ENCODE peak calls at places on chromosomes 16 and 17, in four cellular contexts. K is A673; A is heart left ventricle; G is naive thymus-derived CD4-positive, alpha-beta T cell. Y is an unnamed sample. For H3K27me3, the result is how much of the 10 kb centered on the place peaks cover.

GRCh38 chr17:51258756-51259573 is 884 bp downstream of the MBTD1 start:
- DNase-seq in K (peak), A (no peak), G (no peak), Y (no peak)

GRCh38 chr17:6701719-6702118 is 11.4 kb downstream of the SLC13A5 start:
- DNase-seq in K (peak), A (no peak), G (peak), Y (no peak)

GRCh38 chr16:29117631-29118030 is 132.8 kb downstream of the LAT start:
- DNase-seq in K (no peak), A (no peak), G (no peak), Y (no peak)

GRCh38 chr17:41544935-41545334 is 16.8 kb upstream of the KRT19 start:
- DNase-seq in K (no peak), A (no peak), G (no peak), Y (no peak)

GRCh38 chr16:79013930-79014329 is 586.6 kb downstream of the MAF start:
- DNase-seq in K (no peak), A (no peak), G (no peak), Y (no peak)

GRCh38 chr16:9521749-9522370 is 430.4 kb downstream of the HAPSTR1 start:
- DNase-seq in K (peak), A (no peak), G (no peak), Y (no peak)

GRCh38 chr16:50982808-50983207 is 168.3 kb downstream of the SALL1 start:
- DNase-seq in K (no peak), A (no peak), G (no peak), Y (no peak)

GRCh38 chr16:22008215-22009142 is 568 bp downstream of the MOSMO start:
- DNase-seq in K (no peak), A (peak), G (peak), Y (no peak)

GRCh38 chr17:10775058-10775457 is 28.8 kb downstream of the TMEM238L start:
- DNase-seq in K (no peak), A (no peak), G (no peak), Y (no peak)

GRCh38 chr16:69316595-69317034 is 5.5 kb downstream of the VPS4A start:
- DNase-seq in K (no peak), A (no peak), G (no peak), Y (no peak)

GRCh38 chr17:50191070-50192045 is 10.1 kb downstream of the COL1A1 start:
- DNase-seq in K (no peak), A (no peak), G (no peak), Y (no peak)

GRCh38 chr17:50189396-50190277 is 11.8 kb downstream of the COL1A1 start:
- DNase-seq in K (no peak), A (no peak), G (no peak), Y (no peak)

GRCh38 chr17:50192116-50192872 is 9.1 kb downstream of the COL1A1 start:
- DNase-seq in K (no peak), A (no peak), G (no peak), Y (no peak)

GRCh38 chr17:50188521-50189395 is 12.7 kb downstream of the COL1A1 start:
- DNase-seq in K (no peak), A (no peak), G (no peak), Y (no peak)

GRCh38 chr17:50190278-50191069 is 11.0 kb downstream of the COL1A1 start:
- DNase-seq in K (no peak), A (no peak), G (no peak), Y (no peak)
- H3K27me3 ChIP-seq in K (under half), A (under half), G (under half), Y (under half)

GRCh38 chr16:16172991-16173390 is 50.3 kb downstream of the ABCC6 start:
- DNase-seq in K (no peak), A (no peak), G (no peak), Y (no peak)
- H3K27me3 ChIP-seq in K (under half), A (under half), G (under half), Y (under half)

DNA sequence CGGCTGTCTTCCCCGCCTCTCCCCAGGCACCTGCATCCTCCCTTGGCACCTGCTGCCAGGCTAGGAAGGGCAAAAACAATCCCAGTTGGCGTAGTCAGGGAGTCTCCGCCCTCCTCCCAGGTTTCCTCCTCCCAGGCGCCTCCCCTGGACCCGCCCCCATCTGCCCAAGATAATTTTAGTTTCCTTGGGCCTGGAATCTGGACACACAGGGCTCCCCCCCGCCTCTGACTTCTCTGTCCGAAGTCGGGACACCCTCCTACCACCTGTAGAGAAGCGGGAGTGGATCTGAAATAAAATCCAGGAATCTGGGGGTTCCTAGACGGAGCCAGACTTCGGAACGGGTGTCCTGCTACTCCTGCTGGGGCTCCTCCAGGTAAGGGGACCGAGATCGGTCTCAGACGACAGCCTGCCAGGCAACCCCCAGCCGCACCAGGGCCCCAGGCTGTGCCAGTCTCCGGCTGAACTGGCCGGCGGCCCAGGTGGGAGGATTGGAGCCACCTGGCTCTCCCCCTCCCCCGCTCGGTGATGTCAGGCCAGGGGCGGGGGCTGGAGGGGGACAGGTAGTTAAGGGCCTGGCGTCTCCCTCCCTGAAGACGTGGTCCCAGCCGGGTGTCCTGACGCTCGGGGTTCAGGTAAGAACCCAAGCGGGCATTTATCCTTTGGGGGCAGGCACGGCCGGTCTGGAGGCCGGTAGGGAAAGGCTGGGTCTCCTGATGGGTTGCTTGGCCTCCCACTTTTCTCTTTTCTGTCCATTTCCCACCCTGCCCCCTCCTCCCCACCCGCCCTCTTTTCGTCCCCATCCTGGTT is at the start of gene GRB7:
- DNase-seq in K (no peak), A (no peak), G (no peak), Y (no peak)
- H3K27me3 ChIP-seq in K (under half), A (half or more), G (under half), Y (half or more)

GRCh38 chr17:79108870-79109269 is 34.2 kb downstream of the ENGASE start:
- DNase-seq in K (no peak), A (no peak), G (no peak), Y (no peak)
- H3K27me3 ChIP-seq in K (under half), A (under half), G (under half), Y (half or more)

DNA sequence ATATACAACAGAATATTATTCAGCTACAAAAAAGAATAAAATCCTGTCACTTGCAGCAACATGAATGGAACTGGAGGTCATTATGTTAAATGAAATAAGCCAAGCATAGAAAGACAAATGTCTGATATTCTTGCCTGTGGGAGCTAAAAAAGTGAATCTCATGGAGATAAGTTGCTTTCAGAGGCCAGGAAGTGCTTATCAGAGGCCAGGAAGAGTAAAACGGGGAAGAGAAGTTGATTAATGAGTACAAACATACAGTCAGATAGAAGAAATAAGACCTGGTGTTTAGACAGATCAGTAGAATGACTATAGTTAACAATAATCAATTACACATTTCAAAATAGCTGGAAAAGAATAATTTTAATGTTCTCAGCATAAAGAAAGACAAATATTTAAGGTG is 54.4 kb upstream of the CPHXL start:
- DNase-seq in K (no peak), A (no peak), G (no peak), Y (no peak)
- H3K27me3 ChIP-seq in K (half or more), A (under half), G (under half), Y (half or more)

GRCh38 chr16:89335803-89336485 is 118.4 kb downstream of the ZNF778 start:
- DNase-seq in K (no peak), A (no peak), G (no peak), Y (no peak)
- H3K27me3 ChIP-seq in K (under half), A (under half), G (under half), Y (under half)

GRCh38 chr16:4944333-4945281 is 7.7 kb upstream of the PPL start:
- DNase-seq in K (peak), A (peak), G (no peak), Y (peak)

GRCh38 chr16:4940719-4941118 is 3.8 kb upstream of the PPL start:
- DNase-seq in K (no peak), A (no peak), G (no peak), Y (no peak)

GRCh38 chr16:4938683-4939030 is 1.7 kb upstream of the PPL start:
- DNase-seq in K (no peak), A (no peak), G (no peak), Y (no peak)

GRCh38 chr16:4945560-4946502 is 8.9 kb upstream of the PPL start:
- DNase-seq in K (peak), A (no peak), G (no peak), Y (peak)

GRCh38 chr16:4942481-4942880 is 5.5 kb upstream of the PPL start:
- DNase-seq in K (no peak), A (no peak), G (no peak), Y (no peak)
- H3K27me3 ChIP-seq in K (under half), A (under half), G (under half), Y (under half)

Y was measured in left ventricle myocardium inferior.